ENCODE peak calls at places on chromosome 1, in eight cellular contexts. S, J, F, C, Y, X, B and U are unnamed samples.

GRCh38 chr1:154479764-154480421 is 22.1 kb upstream of the TDRD10 start:
- DNase-seq in S (peak), J (no peak), F (peak), C (peak), Y (peak), X (peak), B (peak), U (no peak)

GRCh38 chr1:167599839-167600581 is 30.0 kb upstream of the RCSD1 start:
- DNase-seq in S (no peak), J (peak), F (peak), C (peak), Y (peak), X (peak), B (no peak), U (no peak)

GRCh38 chr1:79681382-79681781 is 674.9 kb upstream of the ADGRL4 start:
- DNase-seq in S (no peak), J (no peak), F (no peak), C (no peak), Y (no peak), X (no peak), B (no peak), U (no peak)

GRCh38 chr1:25571522-25571970 is 28.1 kb downstream of the LDLRAP1 start:
- DNase-seq in S (no peak), J (no peak), F (no peak), C (no peak), Y (no peak), X (no peak), B (no peak), U (no peak)

GRCh38 chr1:9233241-9233941 is 1.2 kb upstream of the H6PD start:
- DNase-seq in S (no peak), J (peak), F (no peak), C (peak), Y (no peak), X (peak), B (peak), U (no peak)

GRCh38 chr1:225911207-225912130 is 12.6 kb downstream of the PYCR2 start:
- DNase-seq in S (peak), J (peak), F (peak), C (peak), Y (peak), X (peak), B (no peak), U (no peak)

GRCh38 chr1:43947061-43947889 is 525 bp downstream of the IPO13 start:
- DNase-seq in S (no peak), J (peak), F (no peak), C (no peak), Y (no peak), X (no peak), B (no peak), U (no peak)

GRCh38 chr1:53660666-53661065 is 78.3 kb downstream of the GLIS1 start:
- DNase-seq in S (no peak), J (peak), F (no peak), C (no peak), Y (no peak), X (no peak), B (no peak), U (no peak)

GRCh38 chr1:5811419-5811818 is 180.8 kb downstream of the NPHP4 start:
- DNase-seq in S (no peak), J (no peak), F (no peak), C (no peak), Y (no peak), X (no peak), B (no peak), U (no peak)

GRCh38 chr1:70737125-70737524 is 310.5 kb downstream of the PTGER3 start:
- DNase-seq in S (no peak), J (no peak), F (no peak), C (no peak), Y (no peak), X (no peak), B (no peak), U (no peak)

GRCh38 chr1:207745285-207745684 is 6.6 kb upstream of the CD46 start:
- DNase-seq in S (no peak), J (no peak), F (no peak), C (no peak), Y (no peak), X (peak), B (no peak), U (no peak)

GRCh38 chr1:54834007-54834541 is 33.0 kb upstream of the TTC22 start:
- DNase-seq in S (no peak), J (no peak), F (no peak), C (no peak), Y (no peak), X (no peak), B (no peak), U (no peak)

GRCh38 chr1:95084317-95085176 is 11.8 kb upstream of the ALG14 start:
- DNase-seq in S (no peak), J (no peak), F (no peak), C (peak), Y (no peak), X (peak), B (no peak), U (no peak)

GRCh38 chr1:240232548-240232947 is 140.9 kb downstream of the FMN2 start:
- DNase-seq in S (no peak), J (no peak), F (no peak), C (no peak), Y (no peak), X (no peak), B (peak), U (no peak)

GRCh38 chr1:208759250-208759649 is 515.1 kb upstream of the PLXNA2 start:
- DNase-seq in S (no peak), J (no peak), F (no peak), C (no peak), Y (no peak), X (no peak), B (no peak), U (no peak)

GRCh38 chr1:34787461-34788420 is 5.1 kb upstream of the GJA4 start:
- DNase-seq in S (no peak), J (no peak), F (peak), C (peak), Y (no peak), X (peak), B (no peak), U (no peak)

GRCh38 chr1:220692436-220693228 is 2.5 kb downstream of the C1orf115 start:
- DNase-seq in S (no peak), J (no peak), F (no peak), C (peak), Y (no peak), X (no peak), B (no peak), U (no peak)

GRCh38 chr1:2534775-2535387 is 4.8 kb upstream of the HES5 start:
- DNase-seq in S (no peak), J (no peak), F (peak), C (peak), Y (no peak), X (peak), B (no peak), U (no peak)

GRCh38 chr1:209335090-209335692 is 248.3 kb upstream of the CAMK1G start:
- DNase-seq in S (no peak), J (peak), F (peak), C (peak), Y (no peak), X (peak), B (no peak), U (no peak)

GRCh38 chr1:2972879-2973575 is 48.2 kb upstream of the ACTRT2 start:
- DNase-seq in S (no peak), J (peak), F (no peak), C (no peak), Y (no peak), X (no peak), B (no peak), U (no peak)

GRCh38 chr1:170800243-170800642 is 135.1 kb upstream of the MROH9 start:
- DNase-seq in S (no peak), J (no peak), F (no peak), C (no peak), Y (no peak), X (no peak), B (no peak), U (no peak)

GRCh38 chr1:100219879-100220278 is 29.8 kb downstream of the DBT start:
- DNase-seq in S (no peak), J (no peak), F (no peak), C (no peak), Y (no peak), X (peak), B (no peak), U (no peak)

GRCh38 chr1:958823-959729 is at the start of gene NOC2L:
- DNase-seq in S (peak), J (peak), F (peak), C (peak), Y (peak), X (peak), B (peak), U (no peak)